ENCODE peak calls at places on chromosomes 4 and X, in ten cellular contexts. D, Z, O, P, S, V, T, Y, B and E are unnamed samples.

GRCh38 chr4:139123910-139124309 is 53.1 kb downstream of the ELF2 start:
- DNase-seq in D (no peak), Z (no peak), O (no peak), P (no peak), S (no peak), V (no peak), T (no peak), Y (no peak), B (no peak), E (no peak)

GRCh38 chr4:170336238-170336775 is 246.6 kb upstream of the AADAT start:
- DNase-seq in D (no peak), Z (no peak), O (no peak), P (no peak), S (no peak), V (no peak), T (no peak), Y (no peak), B (no peak), E (no peak)

GRCh38 chr4:8266088-8266487 is 3.5 kb upstream of the HTRA3 start:
- DNase-seq in D (no peak), Z (no peak), O (no peak), P (no peak), S (no peak), V (no peak), T (no peak), Y (no peak), B (no peak), E (no peak)

GRCh38 chr4:138053601-138054322 is 188.4 kb downstream of the SLC7A11 start:
- DNase-seq in D (peak; percentile 85), Z (peak; percentile 94), O (no peak), P (no peak), S (peak; percentile 94), V (no peak), T (no peak), Y (peak; percentile 95), B (no peak), E (no peak)

GRCh38 chrX:18424482-18425198 is 768 bp upstream of the CDKL5 start:
- DNase-seq in D (peak; percentile 20), Z (peak; percentile 46), O (peak; percentile 68), P (peak; percentile 44), S (peak; percentile 70), V (no peak), T (peak; percentile 69), Y (peak; percentile 61), B (no peak), E (peak; percentile 67)

GRCh38 chr4:1604706-1605205 is 79.4 kb downstream of the FAM53A start:
- DNase-seq in D (no peak), Z (no peak), O (peak; percentile 27), P (no peak), S (no peak), V (no peak), T (no peak), Y (no peak), B (no peak), E (peak; percentile 47)

GRCh38 chrX:129772796-129773431 is 6.8 kb upstream of the SASH3 start:
- DNase-seq in D (no peak), Z (no peak), O (peak; percentile 92), P (no peak), S (no peak), V (no peak), T (no peak), Y (no peak), B (no peak), E (peak; percentile 93)

GRCh38 chrX:123190096-123190495 is 6.0 kb downstream of the GRIA3 start:
- DNase-seq in D (no peak), Z (no peak), O (no peak), P (no peak), S (no peak), V (no peak), T (peak; percentile 47), Y (no peak), B (no peak), E (no peak)

GRCh38 chrX:21691512-21692018 is 33.4 kb upstream of the KLHL34 start:
- DNase-seq in D (peak; percentile 28), Z (peak; percentile 11), O (no peak), P (no peak), S (no peak), V (no peak), T (no peak), Y (peak; percentile 2), B (no peak), E (no peak)

GRCh38 chrX:126237524-126237923 is 71.4 kb upstream of the DCAF12L2 start:
- DNase-seq in D (no peak), Z (no peak), O (no peak), P (no peak), S (no peak), V (no peak), T (no peak), Y (no peak), B (no peak), E (no peak)

GRCh38 chrX:21758488-21758887 is 572 bp upstream of the SMPX start:
- DNase-seq in D (no peak), Z (no peak), O (no peak), P (no peak), S (no peak), V (no peak), T (no peak), Y (no peak), B (no peak), E (no peak)

DNA sequence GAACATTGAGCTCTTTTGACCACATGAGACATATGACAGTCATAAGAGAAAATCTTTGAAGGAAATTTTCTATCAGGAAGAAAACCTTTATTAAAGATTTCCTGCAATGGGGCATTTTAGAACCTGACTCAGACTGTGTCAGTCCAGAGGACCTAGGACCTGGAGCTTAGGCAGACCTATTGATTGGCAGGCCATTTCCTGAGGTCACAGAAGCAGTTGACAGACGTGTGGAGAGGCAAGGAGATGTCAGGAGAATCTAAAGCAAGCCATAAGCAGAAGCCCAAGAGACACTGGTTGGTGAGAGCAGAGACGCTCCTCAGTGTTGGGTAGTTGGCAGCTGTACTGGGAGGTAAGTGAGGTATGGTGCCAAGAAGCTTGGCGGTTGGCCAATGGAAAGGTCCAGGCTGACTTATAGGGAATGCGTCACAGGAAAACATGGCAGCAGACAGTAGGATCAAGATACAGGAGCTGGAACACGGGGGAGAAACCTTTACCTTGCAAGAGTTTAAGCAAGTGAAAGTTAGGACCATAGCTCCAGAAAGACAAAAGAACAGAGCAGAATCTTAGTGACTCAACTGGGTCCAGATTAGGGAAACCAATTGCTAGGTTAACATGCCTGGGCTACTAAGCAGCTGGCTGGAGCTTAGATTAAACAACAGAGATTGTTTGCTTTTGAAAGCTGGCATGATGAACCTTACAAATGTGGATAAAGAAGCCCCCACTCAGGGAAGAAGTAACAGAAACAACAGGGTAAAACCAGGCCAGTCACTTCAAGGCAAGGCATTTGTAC is 18.6 kb downstream of the PALLD start:
- DNase-seq in D (no peak), Z (peak; percentile 17), O (no peak), P (no peak), S (no peak), V (no peak), T (no peak), Y (no peak), B (no peak), E (no peak)
- H2AFZ ChIP-seq in D (peak overlapping the region; percentile 14), Z (no peak overlapping the region), O (no peak overlapping the region), P (no peak overlapping the region), S (peak overlapping the region; percentile 53), V (no peak overlapping the region), T (no peak overlapping the region), Y (no peak overlapping the region), B (no peak overlapping the region), E (no peak overlapping the region)

DNA sequence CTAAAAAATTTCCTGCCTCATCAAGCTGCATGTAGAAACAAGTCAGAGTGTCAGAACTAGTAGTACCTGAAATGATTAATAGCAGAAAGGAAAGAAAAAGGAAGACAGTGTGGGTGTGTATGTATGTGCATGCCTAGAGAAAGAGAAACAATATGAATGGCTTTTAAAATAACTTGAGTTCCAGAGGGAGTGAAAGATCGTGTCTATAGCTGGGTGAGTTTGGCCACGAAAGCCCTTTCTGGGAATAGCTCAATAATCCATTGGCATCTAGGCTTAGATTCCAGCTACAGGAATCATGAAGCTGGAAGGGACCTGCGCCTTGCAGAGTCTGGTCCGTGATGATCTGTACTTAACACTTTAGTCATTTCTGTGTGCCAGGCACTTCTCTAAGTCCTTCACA is 195.6 kb downstream of the RAPGEF2 start:
- DNase-seq in D (peak; percentile 84), Z (peak; percentile 91), O (no peak), P (no peak), S (peak; percentile 59), V (no peak), T (no peak), Y (peak; percentile 89), B (no peak), E (no peak)
- H3K27ac ChIP-seq in D (peak overlapping the region; percentile 81), Z (peak overlapping the region; percentile 13), O (no peak overlapping the region), P (no peak overlapping the region), S (peak overlapping the region; percentile 83), V (no peak overlapping the region), T (no peak overlapping the region), Y (peak overlapping the region; percentile 73), B (no peak overlapping the region), E (no peak overlapping the region)

GRCh38 chr4:107877361-107877760 is 52.6 kb downstream of the SGMS2 start:
- DNase-seq in D (no peak), Z (no peak), O (no peak), P (no peak), S (no peak), V (no peak), T (no peak), Y (no peak), B (no peak), E (no peak)

GRCh38 chr4:107870236-107870635 is 45.5 kb downstream of the SGMS2 start:
- DNase-seq in D (no peak), Z (no peak), O (no peak), P (no peak), S (no peak), V (no peak), T (no peak), Y (no peak), B (no peak), E (no peak)

GRCh38 chr4:107870916-107871786 is 46.4 kb downstream of the SGMS2 start:
- DNase-seq in D (no peak), Z (peak; percentile 45), O (no peak), P (no peak), S (no peak), V (no peak), T (no peak), Y (no peak), B (no peak), E (no peak)

GRCh38 chr4:107876096-107876495 is 51.4 kb downstream of the SGMS2 start:
- DNase-seq in D (no peak), Z (no peak), O (no peak), P (no peak), S (no peak), V (no peak), T (no peak), Y (no peak), B (no peak), E (no peak)
- H2AFZ ChIP-seq in D (no peak overlapping the region), Z (no peak overlapping the region), O (no peak overlapping the region), P (no peak overlapping the region), S (no peak overlapping the region), V (no peak overlapping the region), T (no peak overlapping the region), Y (no peak overlapping the region), B (no peak overlapping the region), E (no peak overlapping the region)

DNA sequence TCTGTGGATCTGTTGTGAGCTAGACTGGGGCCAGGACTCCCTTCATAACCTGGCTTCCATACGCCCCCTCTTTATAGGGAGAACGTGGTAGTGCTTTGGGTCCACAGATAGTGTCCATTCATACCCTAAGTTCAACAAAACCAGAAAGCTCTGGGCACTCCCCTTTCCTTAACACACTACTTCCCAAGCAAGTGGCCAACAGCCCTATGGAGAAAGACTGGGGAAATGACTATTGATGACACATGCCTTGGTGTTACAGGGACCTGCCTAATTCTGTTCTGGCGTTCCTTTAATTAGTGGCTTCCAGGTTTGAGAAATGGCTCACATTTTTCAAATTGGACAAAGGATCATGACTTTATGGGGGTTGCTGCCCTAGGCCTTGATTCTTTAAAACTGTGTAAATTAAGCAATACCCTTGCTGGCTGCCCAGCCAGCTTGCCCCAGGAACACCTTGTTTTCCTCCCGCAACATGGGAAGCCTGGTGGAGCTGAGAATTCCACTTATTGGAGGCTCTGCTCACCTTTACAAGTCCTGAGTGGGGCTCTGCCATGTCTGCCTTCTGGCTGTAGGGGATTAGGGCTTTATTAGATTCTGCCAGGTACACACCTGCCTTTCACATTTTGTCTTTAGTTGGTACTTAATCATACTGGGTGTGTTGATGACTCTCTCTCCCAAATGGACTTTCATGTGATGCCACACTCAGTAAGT is 61.1 kb downstream of the RGS12 start:
- DNase-seq in D (peak; percentile 33), Z (no peak), O (no peak), P (no peak), S (no peak), V (no peak), T (no peak), Y (no peak), B (no peak), E (no peak)
- H3K27ac ChIP-seq in D (no peak overlapping the region), Z (no peak overlapping the region), O (no peak overlapping the region), P (no peak overlapping the region), S (no peak overlapping the region), V (no peak overlapping the region), T (no peak overlapping the region), Y (no peak overlapping the region), B (no peak overlapping the region), E (no peak overlapping the region)